ENCODE peak calls at places on chromosome 11, in four cellular contexts. Q, O, M and R are unnamed samples.

GRCh38 chr11:84396521-84396920 is 1110.4 kb upstream of the CCDC90B start:
- DNase-seq in O (no peak), Q (no peak), M (no peak), R (no peak)

GRCh38 chr11:850777-851762 is 8.4 kb downstream of the TSPAN4 start:
- DNase-seq in Q (peak), M (peak), O (peak), R (peak)

GRCh38 chr11:111870887-111871692 is at the start of gene ALG9:
- DNase-seq in O (peak), Q (peak), M (peak), R (peak)

GRCh38 chr11:62540804-62541671 is 5.6 kb downstream of the AHNAK start:
- DNase-seq in M (no peak), Q (no peak), O (no peak), R (no peak)

GRCh38 chr11:126480015-126480409 is 124.5 kb downstream of the ST3GAL4 start:
- DNase-seq in O (no peak), Q (no peak), M (no peak), R (no peak)

GRCh38 chr11:129061466-129062194 is 119.0 kb upstream of the TP53AIP1 start:
- DNase-seq in Q (no peak), M (no peak), O (no peak), R (no peak)

GRCh38 chr11:107957109-107957588 is 28.9 kb downstream of the RAB39A start:
- DNase-seq in Q (peak), M (no peak), O (no peak), R (no peak)

GRCh38 chr11:112783945-112784322 is 177.3 kb upstream of the NCAM1 start:
- DNase-seq in O (no peak), M (no peak), Q (no peak), R (no peak)

GRCh38 chr11:108620958-108621772 is 27.6 kb upstream of the EXPH5 start:
- DNase-seq in O (no peak), Q (no peak), M (no peak), R (no peak)

GRCh38 chr11:61147271-61147670 is 14.0 kb downstream of the VPS37C start:
- DNase-seq in M (no peak), O (no peak), Q (no peak), R (no peak)

GRCh38 chr11:47577460-47578041 is 1.2 kb downstream of the KBTBD4 start:
- DNase-seq in Q (no peak), M (no peak), O (no peak), R (no peak)

GRCh38 chr11:36478700-36479329 is 31.3 kb downstream of the TRAF6 start:
- DNase-seq in Q (peak), O (no peak), M (no peak), R (no peak)

GRCh38 chr11:102709211-102709980 is 3.8 kb upstream of the MMP27 start:
- DNase-seq in M (no peak), Q (no peak), O (no peak), R (no peak)

GRCh38 chr11:94528551-94528950 is 15.2 kb upstream of the FUT4 start:
- DNase-seq in Q (no peak), M (no peak), O (no peak), R (no peak)

GRCh38 chr11:67248653-67249052 is 17.6 kb upstream of the GRK2 start:
- DNase-seq in O (no peak), Q (no peak), M (no peak), R (no peak)

GRCh38 chr11:23112987-23113886 is 253.0 kb upstream of the CCDC179 start:
- DNase-seq in O (peak), Q (peak), M (peak), R (peak)

GRCh38 chr11:65609236-65609635 is 4.8 kb downstream of the MAP3K11 start:
- DNase-seq in M (no peak), O (no peak), Q (no peak), R (no peak)

GRCh38 chr11:65609711-65610110 is 4.3 kb downstream of the MAP3K11 start:
- DNase-seq in Q (no peak), O (no peak), M (no peak), R (no peak)

GRCh38 chr11:65611758-65612603 is 2.0 kb downstream of the MAP3K11 start:
- DNase-seq in Q (no peak), O (no peak), M (no peak), R (no peak)

GRCh38 chr11:65612691-65613090 is 1.3 kb downstream of the MAP3K11 start:
- DNase-seq in Q (no peak), M (no peak), O (no peak), R (no peak)

GRCh38 chr11:65611028-65611757 is 2.8 kb downstream of the MAP3K11 start:
- DNase-seq in O (no peak), Q (no peak), M (no peak), R (no peak)
- TF ChIP-seq TEAD4 in O (no peak), Q (no peak), M (no peak), R (no peak)

DNA sequence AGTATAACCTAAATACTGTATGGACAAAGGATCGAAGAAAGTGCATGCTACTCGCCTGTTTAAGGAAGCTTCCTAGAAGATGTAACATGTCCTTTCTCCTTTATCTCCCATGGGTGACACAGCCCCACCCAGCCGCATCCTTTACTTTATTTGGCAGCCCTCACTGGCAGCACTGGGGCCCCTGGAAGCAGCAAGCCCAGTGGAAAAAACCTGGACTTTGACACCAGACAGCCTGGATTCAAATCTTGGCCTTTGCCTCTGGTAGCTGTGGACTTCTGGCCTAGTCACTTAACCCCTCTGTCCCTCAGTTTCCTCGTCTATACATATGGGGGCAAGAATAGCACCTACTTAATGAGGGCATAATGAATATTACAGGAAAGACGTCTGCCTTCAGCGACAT is 67.1 kb downstream of the MYEOV start:
- DNase-seq in Q (no peak), M (no peak), O (no peak), R (peak)
- TF ChIP-seq TEAD4 in Q (no peak), M (no peak), O (no peak), R (no peak)

DNA sequence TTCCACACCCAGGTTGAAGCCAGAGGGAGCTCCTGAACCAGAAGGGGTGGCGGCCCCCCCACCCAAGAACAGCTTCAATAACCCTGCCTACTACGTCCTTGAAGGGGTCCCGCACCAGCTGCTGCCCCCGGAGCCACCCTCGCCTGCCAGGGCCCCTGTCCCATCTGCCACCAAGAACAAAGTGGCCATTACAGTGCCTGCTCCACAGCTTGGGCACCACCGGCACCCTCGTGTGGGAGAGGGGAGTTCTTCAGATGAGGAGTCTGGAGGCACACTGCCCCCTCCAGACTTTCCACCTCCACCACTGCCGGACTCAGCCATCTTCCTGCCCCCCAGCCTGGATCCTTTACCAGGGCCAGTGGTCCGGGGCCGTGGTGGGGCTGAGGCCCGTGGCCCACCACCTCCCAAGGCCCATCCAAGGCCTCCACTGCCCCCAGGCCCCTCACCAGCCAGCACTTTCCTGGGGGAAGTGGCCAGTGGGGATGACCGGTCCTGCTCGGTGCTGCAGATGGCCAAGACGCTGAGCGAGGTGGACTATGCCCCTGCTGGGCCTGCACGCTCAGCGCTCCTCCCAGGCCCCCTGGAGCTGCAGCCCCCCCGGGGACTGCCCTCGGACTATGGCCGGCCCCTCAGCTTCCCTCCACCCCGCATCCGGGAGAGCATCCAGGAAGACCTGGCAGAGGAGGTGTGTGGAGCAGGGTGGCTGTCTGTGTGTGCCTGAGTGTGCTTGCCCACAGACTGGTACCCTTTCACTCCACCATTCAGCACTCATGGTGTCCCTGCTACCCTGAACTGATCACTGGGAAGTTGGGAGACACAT is 6.7 kb downstream of the PHOX2A start:
- DNase-seq in O (no peak), M (no peak), Q (peak), R (no peak)
- TF ChIP-seq TEAD4 in O (no peak), M (no peak), Q (no peak), R (no peak)

GRCh38 chr11:130828741-130829140 is 87.5 kb downstream of the SNX19 start:
- DNase-seq in Q (no peak), O (no peak), M (no peak), R (no peak)

GRCh38 chr11:130827697-130828377 is 88.4 kb downstream of the SNX19 start:
- DNase-seq in M (peak), Q (peak), O (peak), R (peak)

GRCh38 chr11:130830563-130830950 is 85.7 kb downstream of the SNX19 start:
- DNase-seq in M (no peak), O (no peak), Q (no peak), R (no peak)

GRCh38 chr11:130831506-130832385 is 84.5 kb downstream of the SNX19 start:
- DNase-seq in Q (peak), M (no peak), O (no peak), R (no peak)

GRCh38 chr11:130829801-130830562 is 86.3 kb downstream of the SNX19 start:
- DNase-seq in M (no peak), O (no peak), Q (no peak), R (no peak)
- TF ChIP-seq TEAD4 in M (no peak), O (no peak), Q (no peak), R (no peak)

DNA sequence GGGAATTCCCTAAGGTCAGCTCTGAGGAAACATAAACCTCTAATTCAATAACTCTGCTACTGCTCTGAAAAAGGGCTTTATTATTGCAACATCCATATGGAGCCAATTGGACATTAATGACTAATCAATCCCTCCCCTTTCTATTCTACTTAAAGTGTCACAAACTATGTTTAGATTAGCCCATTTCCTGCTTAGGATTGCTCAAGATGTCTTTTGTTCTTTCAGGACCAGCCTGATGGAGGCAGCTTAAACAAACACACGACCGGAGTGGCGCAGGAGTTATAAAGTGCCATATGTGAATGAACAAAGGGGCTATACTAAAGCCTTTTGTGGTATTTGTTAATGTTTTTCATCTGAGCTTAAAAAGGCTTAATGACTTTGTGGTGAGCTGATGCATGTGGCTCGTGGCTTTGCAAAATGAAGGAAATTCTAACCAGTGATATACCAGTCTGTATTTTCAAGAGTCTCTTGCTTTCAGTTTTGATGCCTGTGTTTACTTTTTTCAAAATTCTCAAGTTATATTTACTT is 354.4 kb downstream of the SOX6 start:
- DNase-seq in Q (no peak), O (no peak), M (no peak), R (no peak)
- TF ChIP-seq TEAD4 in Q (no peak), O (no peak), M (no peak), R (no peak)

DNA sequence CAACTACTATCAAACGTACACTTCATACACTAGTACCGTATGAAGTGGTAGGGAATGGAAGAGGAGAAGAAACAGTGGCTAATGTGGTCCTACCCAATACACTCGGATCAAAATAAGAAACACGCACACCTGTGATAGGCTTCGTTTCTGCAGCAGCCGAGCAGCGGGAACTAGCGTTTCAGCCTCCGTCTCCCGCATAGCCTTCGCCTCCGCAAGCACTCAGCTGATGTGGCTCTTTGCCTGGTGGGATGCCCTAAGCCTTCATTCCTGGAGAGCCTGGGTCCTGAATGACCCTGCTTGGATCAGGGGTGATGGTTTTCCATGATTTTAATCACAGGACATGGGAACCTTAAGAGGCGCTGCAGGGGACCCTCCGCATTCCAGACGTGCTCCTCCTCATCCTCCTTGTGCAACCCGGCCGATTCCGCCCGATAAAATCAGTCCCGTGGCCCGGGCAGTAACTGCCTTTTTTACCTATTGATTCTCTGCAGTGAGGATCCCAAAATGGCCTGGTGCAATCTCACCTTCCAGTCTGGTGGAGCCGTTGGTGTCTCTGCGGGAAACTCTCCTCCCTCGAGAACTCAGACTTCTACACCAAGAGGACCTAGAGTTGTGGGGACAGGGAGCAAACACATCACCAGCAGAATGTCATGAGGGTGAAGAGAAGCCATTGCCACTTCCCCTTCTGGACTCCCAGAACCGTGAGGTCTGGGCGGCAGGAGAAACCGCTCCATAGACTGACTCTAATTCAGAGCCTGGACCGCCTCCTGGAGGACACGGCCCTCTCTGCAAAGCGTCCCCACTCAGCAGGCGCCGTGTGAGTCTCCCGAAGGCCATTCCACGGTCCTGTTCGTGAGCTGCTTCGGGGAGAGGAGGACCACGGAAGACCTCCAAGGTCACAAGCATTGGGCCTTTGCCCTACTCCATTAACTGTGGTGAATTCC is 8.1 kb downstream of the C11orf21 start:
- DNase-seq in Q (no peak), M (no peak), O (peak), R (peak)
- TF ChIP-seq TEAD4 in Q (no peak), M (no peak), O (no peak), R (no peak)

GRCh38 chr11:44258190-44258489 is 51.8 kb downstream of the ALX4 start:
- DNase-seq in Q (no peak), M (no peak), O (no peak), R (no peak)
- TF ChIP-seq TEAD4 in Q (no peak), M (no peak), O (no peak), R (no peak)